ENCODE peak calls at places on chromosomes 6 and 20, in ten cellular contexts. U, S, Z, B, X, C, H, A, W and T are unnamed samples.

GRCh38 chr20:32007787-32008616 is 2.2 kb upstream of the CCM2L start:
- DNase-seq in S (no peak), C (peak; percentile 28), X (peak; percentile 87), U (no peak), Z (no peak), B (no peak), A (no peak), H (peak; percentile 70), W (no peak), T (no peak)

GRCh38 chr6:100382767-100383195 is 81.9 kb downstream of the SIM1 start:
- DNase-seq in B (no peak), S (no peak), H (no peak), X (no peak), U (no peak), C (no peak), Z (no peak), W (no peak), A (no peak), T (no peak)

GRCh38 chr20:32326507-32326851 is 31.7 kb upstream of the ASXL1 start:
- DNase-seq in Z (peak; percentile 96), U (peak; percentile 44), X (no peak), H (no peak), C (no peak), W (no peak), A (no peak), B (no peak), S (no peak), T (no peak)

GRCh38 chr6:38113810-38114577 is 294.5 kb downstream of the ZFAND3 start:
- DNase-seq in S (no peak), U (peak; percentile 31), Z (no peak), B (no peak), X (no peak), H (no peak), W (no peak), C (no peak), A (no peak), T (no peak)

GRCh38 chr6:88268508-88268907 is 102.4 kb upstream of the CNR1 start:
- DNase-seq in W (no peak), C (no peak), Z (no peak), U (no peak), X (no peak), H (no peak), S (no peak), B (no peak), A (no peak), T (no peak)

GRCh38 chr6:40116829-40117228 is 182.6 kb upstream of the MOCS1 start:
- DNase-seq in W (no peak), S (no peak), U (no peak), X (no peak), B (no peak), A (no peak), H (no peak), Z (no peak), C (no peak), T (no peak)

GRCh38 chr6:122772724-122773123 is 6.8 kb upstream of the FABP7 start:
- DNase-seq in W (no peak), B (no peak), S (no peak), X (no peak), A (no peak), C (no peak), Z (no peak), U (no peak), H (no peak), T (no peak)

GRCh38 chr20:58102252-58102651 is 126.2 kb downstream of the ANKRD60 start:
- DNase-seq in U (no peak), Z (no peak), H (no peak), C (no peak), A (no peak), W (no peak), B (no peak), X (no peak), S (no peak), T (no peak)

GRCh38 chr6:108733706-108734105 is 114.5 kb upstream of the ARMC2 start:
- DNase-seq in W (no peak), C (no peak), A (peak; percentile 2), X (no peak), B (no peak), U (no peak), H (no peak), S (no peak), Z (no peak), T (no peak)

GRCh38 chr6:36914227-36914794 is 28.6 kb downstream of the C6orf89 start:
- DNase-seq in Z (peak; percentile 85), U (peak; percentile 56), C (peak; percentile 56), W (no peak), H (no peak), A (no peak), X (no peak), S (no peak), B (no peak), T (peak; percentile 51)

GRCh38 chr6:167760979-167761793 is 65.5 kb upstream of the AFDN start:
- DNase-seq in B (no peak), W (no peak), U (peak; percentile 0), X (peak; percentile 53), C (no peak), S (peak; percentile 70), H (peak; percentile 48), A (peak; percentile 83), Z (peak; percentile 85), T (peak; percentile 37)

DNA sequence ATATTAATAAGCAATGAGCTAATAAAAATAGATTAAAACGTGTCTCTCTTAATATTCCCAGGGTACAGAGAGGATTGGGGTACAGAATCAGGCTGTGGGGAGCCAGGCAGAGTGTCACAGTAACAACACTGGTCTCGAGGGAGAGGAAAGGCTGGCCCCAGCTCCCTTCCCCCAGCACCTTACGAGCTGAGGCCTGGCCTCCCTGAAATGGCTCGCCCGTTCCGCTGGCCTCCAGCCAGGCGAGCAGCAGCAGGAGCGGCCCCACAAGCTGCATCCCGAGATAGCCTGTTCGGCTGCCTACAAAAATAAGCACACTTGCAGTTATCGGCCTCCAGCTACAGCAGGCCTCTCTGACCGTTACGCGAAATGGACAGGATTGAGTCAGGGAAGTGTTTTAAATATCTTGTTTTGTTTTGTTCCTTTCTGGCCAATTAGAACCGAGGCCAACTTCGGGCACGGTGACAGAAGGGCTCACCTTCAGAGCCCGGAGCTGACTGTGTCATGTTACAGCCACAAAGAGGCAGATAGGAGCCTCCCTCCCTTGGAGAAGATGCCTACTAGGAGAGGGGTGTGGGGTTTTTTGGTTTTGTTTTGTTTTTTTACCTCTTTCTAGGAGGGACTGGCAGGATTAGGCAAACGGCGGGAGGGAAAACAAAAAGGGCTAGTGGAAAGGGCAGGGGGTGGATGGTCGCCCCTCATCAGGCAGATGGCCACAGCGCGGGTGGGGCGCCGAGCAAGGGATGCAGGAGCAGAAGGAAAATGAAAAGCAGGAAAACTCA is 4.2 kb upstream of the ZMYND8 start:
- DNase-seq in U (peak; percentile 98), X (peak; percentile 90), H (peak; percentile 85), Z (peak; percentile 90), B (peak; percentile 86), W (peak; percentile 16), S (peak; percentile 78), C (peak; percentile 88), A (peak; percentile 88), T (peak; percentile 85)
- TF ChIP-seq POLR2A in U (peak; percentile 81), X (no peak), H (peak; percentile 56), Z (peak; percentile 85), B (peak; percentile 71), W (no peak), S (peak; percentile 68), C (peak; percentile 96), A (peak; percentile 31), T (no peak)

DNA sequence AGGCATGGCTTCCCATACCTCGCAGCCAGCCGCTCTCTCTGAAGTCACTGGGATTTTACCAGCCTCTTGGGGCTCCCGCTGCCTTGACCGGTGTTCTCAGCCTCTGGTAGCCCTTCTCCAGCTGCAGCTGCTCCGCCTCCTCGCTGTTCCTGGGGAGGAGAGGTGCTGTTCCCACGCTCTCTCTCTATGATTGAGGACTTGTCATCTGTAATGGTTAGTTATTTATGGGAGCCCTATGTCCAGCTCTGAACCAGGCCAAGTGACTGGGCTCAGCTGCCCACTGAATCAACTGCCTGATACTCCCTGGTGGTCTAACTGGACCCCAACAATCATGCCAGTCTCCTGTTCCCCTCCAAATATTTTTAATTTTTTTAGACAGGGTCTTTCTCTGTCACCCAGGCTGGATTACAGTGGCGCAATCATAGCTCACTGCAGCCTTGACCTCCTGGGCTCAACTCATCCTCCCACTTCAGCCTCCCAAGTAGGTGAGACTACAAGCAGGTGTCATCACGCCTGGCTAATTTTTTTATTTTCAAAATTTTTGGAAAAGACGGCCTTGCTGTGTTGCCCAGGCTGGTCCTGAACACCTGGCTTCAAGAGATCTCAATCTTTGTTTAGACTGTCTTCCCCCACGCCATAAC is 4.8 kb upstream of the SLC4A11 start:
- DNase-seq in S (no peak), W (no peak), X (no peak), C (no peak), Z (no peak), B (no peak), H (no peak), A (no peak), U (no peak), T (no peak)
- TF ChIP-seq CTCF in S (no peak), W (no peak), X (no peak), C (no peak), Z (no peak), B (no peak), H (no peak), A (no peak), U (no peak), T (no peak)

DNA sequence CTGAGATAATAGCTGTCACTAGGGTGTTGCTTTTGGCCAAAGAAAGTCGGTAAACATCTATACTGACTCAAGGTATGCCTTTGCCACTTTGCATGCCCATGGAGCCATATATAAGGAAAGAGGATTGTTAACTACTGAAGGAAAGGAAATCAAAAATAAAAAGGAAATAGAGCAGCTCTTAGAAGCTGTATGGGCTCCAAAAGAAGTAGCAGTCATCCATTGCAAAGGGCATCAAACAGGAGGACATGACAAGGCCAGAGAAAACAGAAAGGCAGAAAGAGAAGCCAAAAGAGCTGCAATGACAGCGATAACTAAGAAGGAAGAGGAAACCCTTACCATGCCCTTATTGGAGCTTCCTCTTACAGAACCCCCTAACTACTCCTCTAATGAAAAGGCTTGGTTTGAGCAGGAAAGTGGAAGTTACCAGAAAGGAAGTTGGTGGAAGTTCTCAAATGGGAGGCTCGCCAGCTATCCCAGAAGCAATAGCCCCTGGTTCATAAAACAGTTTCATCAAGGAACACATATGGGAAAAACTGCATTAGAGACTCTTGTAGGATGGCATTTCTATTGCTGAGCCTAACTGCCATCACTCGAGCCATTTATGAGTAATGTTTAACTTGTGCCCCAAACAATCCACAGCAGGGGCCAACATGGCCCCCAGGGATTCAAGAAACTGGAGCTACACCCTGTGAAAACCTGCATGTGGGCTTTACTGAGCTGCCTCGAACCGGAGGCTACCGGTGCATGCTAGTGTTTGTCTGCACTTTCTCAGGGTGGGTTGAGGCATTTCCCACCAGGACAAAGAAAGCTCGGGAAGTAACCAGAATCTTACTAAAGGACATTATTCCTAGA is 7.0 kb downstream of the IL22RA2 start:
- DNase-seq in Z (no peak), X (no peak), U (no peak), W (no peak), A (no peak), C (no peak), H (no peak), S (no peak), B (no peak), T (no peak)
- H3K27ac ChIP-seq in Z (no peak overlapping the region), X (peak overlapping the region; percentile 24), U (no peak overlapping the region), W (no peak overlapping the region), A (no peak overlapping the region), C (no peak overlapping the region), H (no peak overlapping the region), S (no peak overlapping the region), B (no peak overlapping the region), T (no peak overlapping the region)

DNA sequence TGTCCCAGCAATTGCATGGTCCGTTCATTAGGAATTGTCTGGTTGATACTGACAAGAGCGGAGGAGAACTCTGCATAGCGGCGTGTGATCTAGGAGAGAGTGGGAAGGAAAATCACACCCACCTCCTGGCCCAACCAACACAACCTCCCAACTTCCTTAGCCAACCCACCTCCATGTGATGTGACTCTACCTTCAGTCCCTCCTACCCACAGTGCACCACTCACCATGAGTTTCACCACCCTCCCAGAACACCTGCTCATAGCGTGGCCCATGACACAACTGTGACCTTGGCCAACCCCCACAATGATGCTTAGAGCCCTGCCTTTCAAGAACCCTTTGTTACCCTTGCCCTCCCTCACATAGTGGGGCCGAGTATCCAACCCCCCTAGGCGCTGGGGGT is 7.7 kb downstream of the VPS52 start:
- DNase-seq in C (no peak), S (no peak), B (no peak), H (no peak), A (no peak), Z (no peak), X (peak; percentile 13), U (no peak), W (no peak), T (no peak)
- TF ChIP-seq POLR2A in C (no peak), S (no peak), B (no peak), H (no peak), A (no peak), Z (no peak), X (no peak), U (no peak), W (no peak), T (no peak)